ENCODE peak calls at places on chromosome 1, in seven cellular contexts. A, U, S, D, W, Q and X are unnamed samples.

GRCh38 chr1:65431111-65431705 is 10.7 kb downstream of the LEPR start:
- DNase-seq in A (no peak), U (no peak), S (no peak), D (peak; percentile 58), W (no peak), Q (peak; percentile 70), X (no peak)

GRCh38 chr1:181669209-181669608 is 185.9 kb downstream of the CACNA1E start:
- DNase-seq in A (no peak), U (peak; percentile 67), S (no peak), D (no peak), W (no peak), Q (peak; percentile 14), X (no peak)

GRCh38 chr1:53362851-53363642 is 35.2 kb upstream of the LRP8 start:
- DNase-seq in A (peak; percentile 31), U (no peak), S (no peak), D (no peak), W (peak; percentile 7), Q (no peak), X (peak; percentile 74)

GRCh38 chr1:215677112-215677511 is 110.0 kb downstream of the KCTD3 start:
- DNase-seq in A (no peak), U (no peak), S (no peak), D (peak; percentile 36), W (no peak), Q (no peak), X (no peak)

GRCh38 chr1:7554343-7555270 is 216.5 kb upstream of the VAMP3 start:
- DNase-seq in A (no peak), U (no peak), S (peak; percentile 1), D (no peak), W (no peak), Q (no peak), X (no peak)

GRCh38 chr1:4071675-4072074 is 171.6 kb upstream of the C1orf174 start:
- DNase-seq in A (no peak), U (no peak), S (no peak), D (no peak), W (no peak), Q (no peak), X (no peak)

GRCh38 chr1:226457307-226457712 is 49.4 kb upstream of the PARP1 start:
- DNase-seq in A (no peak), U (peak; percentile 39), S (no peak), D (no peak), W (no peak), Q (peak; percentile 12), X (peak; percentile 77)

GRCh38 chr1:162977944-162978568 is 91.1 kb upstream of the RGS4 start:
- DNase-seq in A (no peak), U (no peak), S (no peak), D (no peak), W (no peak), Q (peak; percentile 13), X (no peak)

GRCh38 chr1:36236302-36236701 is 12.1 kb downstream of the THRAP3 start:
- DNase-seq in A (no peak), U (no peak), S (no peak), D (no peak), W (no peak), Q (no peak), X (no peak)

GRCh38 chr1:33311706-33312412 is 9.0 kb downstream of the A3GALT2 start:
- DNase-seq in A (no peak), U (no peak), S (no peak), D (no peak), W (no peak), Q (no peak), X (no peak)

GRCh38 chr1:185058103-185058502 is 12.7 kb downstream of the RNF2 start:
- DNase-seq in A (no peak), U (no peak), S (no peak), D (no peak), W (no peak), Q (no peak), X (no peak)

GRCh38 chr1:110945626-110946025 is 18.1 kb downstream of the LRIF1 start:
- DNase-seq in A (no peak), U (no peak), S (no peak), D (peak; percentile 6), W (no peak), Q (no peak), X (no peak)

GRCh38 chr1:6234502-6235295 is 1.1 kb downstream of the ICMT start:
- DNase-seq in A (no peak), U (peak; percentile 25), S (no peak), D (peak; percentile 58), W (no peak), Q (peak; percentile 70), X (no peak)

GRCh38 chr1:174982971-174983689 is 16.6 kb upstream of the CACYBP start:
- DNase-seq in A (no peak), U (peak; percentile 38), S (peak; percentile 28), D (peak; percentile 59), W (no peak), Q (peak; percentile 69), X (peak; percentile 29)

GRCh38 chr1:72229893-72230292 is 52.4 kb downstream of the NEGR1 start:
- DNase-seq in A (no peak), U (no peak), S (no peak), D (peak; percentile 79), W (no peak), Q (peak; percentile 35), X (no peak)

GRCh38 chr1:36739703-36740289 is 257.1 kb upstream of the CSF3R start:
- DNase-seq in A (no peak), U (no peak), S (no peak), D (no peak), W (no peak), Q (no peak), X (no peak)